ENCODE peak calls at places on chromosomes 4 and X, in nine cellular contexts. L is lower lobe of right lung; H is HL-60; P is CD4-positive, alpha-beta T cell; F is mammary epithelial cell; V is adrenal gland; Q is AG04450; E is tibial nerve; J is SK-N-SH. I is an unnamed sample. For H3K27me3, the result is how much of the 10 kb centered on the place peaks cover.

GRCh38 chrX:134026732-134027311 is 41.4 kb upstream of the GPC3 start:
- DNase-seq in L (no peak), H (peak), P (no peak), F (peak), V (peak), Q (no peak), E (peak), J (peak), I (peak)

GRCh38 chr4:112190684-112191083 is 40.9 kb upstream of the AP1AR start:
- DNase-seq in L (no peak), H (no peak), P (no peak), F (no peak), V (no peak), Q (no peak), E (no peak), J (no peak), I (no peak)

GRCh38 chr4:48653217-48654014 is 126.7 kb downstream of the FRYL start:
- DNase-seq in L (no peak), H (peak), P (no peak), F (no peak), V (peak), Q (peak), E (no peak), J (peak), I (peak)

GRCh38 chr4:186644737-186645261 is 78.9 kb downstream of the FAT1 start:
- DNase-seq in L (no peak), H (no peak), P (no peak), F (no peak), V (no peak), Q (no peak), E (no peak), J (no peak), I (no peak)

GRCh38 chr4:85862896-85863295 is 387.9 kb downstream of the ARHGAP24 start:
- DNase-seq in L (no peak), H (no peak), P (no peak), F (no peak), V (no peak), Q (no peak), E (no peak), J (no peak), I (no peak)

GRCh38 chr4:53497446-53498069 is 93.7 kb downstream of the LNX1 start:
- DNase-seq in L (no peak), H (no peak), P (no peak), F (no peak), V (peak), Q (no peak), E (peak), J (no peak), I (peak)

GRCh38 chr4:876780-877179 is 50.9 kb upstream of the CPLX1 start:
- DNase-seq in L (no peak), H (no peak), P (no peak), F (no peak), V (no peak), Q (no peak), E (no peak), J (peak), I (no peak)

GRCh38 chrX:39704590-39704989 is 393.2 kb downstream of the BCOR start:
- DNase-seq in L (no peak), H (no peak), P (no peak), F (no peak), V (no peak), Q (no peak), E (no peak), J (no peak), I (no peak)

GRCh38 chr4:71604785-71605184 is 179.1 kb downstream of the GC start:
- DNase-seq in L (no peak), H (no peak), P (no peak), F (no peak), V (no peak), Q (no peak), E (no peak), J (no peak), I (no peak)

GRCh38 chr4:173526034-173526482 is 4.0 kb downstream of the HAND2 start:
- DNase-seq in L (no peak), H (no peak), P (no peak), F (no peak), V (no peak), Q (no peak), E (no peak), J (peak), I (no peak)

GRCh38 chr4:73189274-73189810 is 69.3 kb downstream of the ANKRD17 start:
- DNase-seq in L (no peak), H (no peak), P (no peak), F (no peak), V (no peak), Q (no peak), E (no peak), J (no peak), I (no peak)

GRCh38 chr4:48798117-48798516 is 18.0 kb upstream of the FRYL start:
- DNase-seq in L (no peak), H (no peak), P (no peak), F (no peak), V (no peak), Q (no peak), E (no peak), J (no peak), I (no peak)

GRCh38 chr4:119728692-119729593 is 100.3 kb upstream of the PDE5A start:
- DNase-seq in L (no peak), H (no peak), P (no peak), F (peak), V (no peak), Q (no peak), E (no peak), J (no peak), I (no peak)

GRCh38 chrX:37686979-37687378 is 1.4 kb downstream of the XK start:
- DNase-seq in L (no peak), H (no peak), P (no peak), F (no peak), V (no peak), Q (no peak), E (no peak), J (no peak), I (no peak)

GRCh38 chrX:136627381-136627780 is 20.6 kb upstream of the CD40LG start:
- DNase-seq in L (no peak), H (no peak), P (no peak), F (no peak), V (no peak), Q (no peak), E (no peak), J (no peak), I (no peak)

GRCh38 chr4:77152421-77152820 is 4.6 kb upstream of the CCNG2 start:
- DNase-seq in L (no peak), H (no peak), P (no peak), F (peak), V (no peak), Q (no peak), E (no peak), J (no peak), I (no peak)

GRCh38 chr4:183504064-183504929 is 561 bp upstream of the ING2 start:
- DNase-seq in L (peak), H (peak), P (peak), F (peak), V (peak), Q (peak), E (peak), J (peak), I (peak)

GRCh38 chr4:74682567-74683359 is 111.6 kb downstream of the BTC start:
- DNase-seq in L (no peak), H (peak), P (no peak), F (peak), V (peak), Q (peak), E (no peak), J (no peak), I (peak)

GRCh38 chr4:132180020-132180427 is 969.1 kb upstream of the PCDH10 start:
- DNase-seq in L (no peak), H (no peak), P (no peak), F (peak), V (no peak), Q (peak), E (no peak), J (no peak), I (no peak)

GRCh38 chrX:17812763-17813162 is 48.3 kb downstream of the RAI2 start:
- DNase-seq in L (no peak), H (no peak), P (no peak), F (no peak), V (no peak), Q (no peak), E (no peak), J (peak), I (peak)

GRCh38 chr4:9781343-9782135 is at the start of gene DRD5:
- DNase-seq in L (no peak), H (no peak), P (no peak), F (no peak), V (no peak), Q (no peak), E (no peak), J (peak), I (no peak)

GRCh38 chr4:123672987-123673386 is 276.4 kb downstream of the SPRY1 start:
- DNase-seq in L (no peak), H (no peak), P (no peak), F (peak), V (no peak), Q (peak), E (no peak), J (no peak), I (no peak)

GRCh38 chrX:48694776-48695523 is 1.6 kb upstream of the SUV39H1 start:
- DNase-seq in L (no peak), H (no peak), P (no peak), F (no peak), V (no peak), Q (no peak), E (no peak), J (no peak), I (no peak)

GRCh38 chr4:179417357-179417756 is 1975.1 kb upstream of the AGA start:
- DNase-seq in L (no peak), H (no peak), P (no peak), F (no peak), V (no peak), Q (no peak), E (no peak), J (no peak), I (no peak)

GRCh38 chr4:153809307-153809706 is 20.4 kb upstream of the SFRP2 start:
- DNase-seq in L (no peak), H (no peak), P (no peak), F (no peak), V (no peak), Q (no peak), E (no peak), J (no peak), I (no peak)

DNA sequence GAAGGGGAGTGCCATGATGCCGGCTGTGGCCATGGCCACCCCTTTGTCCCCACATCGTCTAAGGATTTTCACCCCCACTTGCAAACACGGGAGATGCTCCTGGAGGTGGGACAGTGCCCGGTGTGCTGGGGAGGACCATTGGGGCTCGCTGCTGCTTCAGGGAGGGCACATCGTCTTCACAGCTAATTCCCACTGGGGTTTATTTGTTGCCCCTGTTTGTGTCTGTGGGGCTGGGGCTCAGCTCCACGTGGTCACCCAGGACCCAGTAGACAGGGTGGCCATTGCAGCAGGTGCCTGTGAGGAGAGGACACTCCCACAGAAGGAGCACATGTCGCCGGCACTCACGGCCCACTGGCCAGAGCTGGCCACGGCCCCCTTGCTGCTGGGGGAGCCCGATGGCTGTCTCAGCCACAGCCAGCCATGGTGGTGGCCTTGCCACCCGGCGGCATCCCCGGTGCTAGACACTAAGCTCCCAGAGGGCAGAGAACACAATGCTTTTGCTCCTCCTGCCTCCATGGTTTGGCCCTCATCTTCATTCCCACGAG is 27.8 kb upstream of the GRPEL1 start:
- DNase-seq in L (no peak), H (no peak), P (no peak), F (no peak), V (no peak), Q (no peak), E (no peak), J (no peak), I (no peak)
- H3K27me3 ChIP-seq in L (under half), H (under half), P (under half), F (under half), V (under half), Q (under half), E (under half), J (under half), I (under half)

DNA sequence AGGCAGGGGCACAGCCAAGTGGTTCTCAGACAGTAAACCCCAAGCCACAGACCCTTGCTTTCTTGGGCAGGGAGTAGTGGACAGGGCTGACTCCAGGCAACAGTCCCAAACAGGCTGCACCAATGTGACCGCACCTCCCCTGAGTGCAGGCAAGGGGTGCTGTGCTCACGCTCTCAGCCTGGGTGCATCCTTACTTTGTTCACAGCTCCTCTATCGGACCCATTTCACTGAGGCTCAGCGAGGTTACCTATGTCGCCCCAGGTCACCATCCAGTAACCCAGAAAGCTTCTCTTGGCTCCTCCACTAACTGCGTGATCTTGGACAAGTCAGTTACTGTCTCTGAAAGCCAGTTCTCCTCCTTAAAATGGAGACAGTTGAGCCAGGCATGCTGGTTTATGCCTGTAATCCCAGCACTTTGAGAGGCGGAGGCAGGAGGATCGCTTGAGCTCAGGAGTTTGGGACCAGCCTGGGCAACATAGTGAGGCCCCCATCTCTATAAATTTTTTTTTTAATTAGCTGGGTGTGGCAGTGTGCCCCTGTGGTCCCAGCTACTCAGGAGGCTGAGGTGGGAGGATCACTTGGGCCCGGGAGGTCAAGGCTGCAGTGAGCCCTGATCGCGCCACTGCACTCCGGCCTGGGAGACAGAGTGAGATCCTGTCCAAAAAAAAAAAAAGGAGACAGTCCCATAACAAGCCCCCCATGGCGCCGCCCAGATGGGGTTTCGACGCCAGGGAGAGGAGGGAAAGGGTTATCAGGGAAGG is 823 bp upstream of the MAN2B2 start:
- DNase-seq in L (no peak), H (peak), P (no peak), F (no peak), V (no peak), Q (no peak), E (no peak), J (no peak), I (no peak)
- H3K27ac ChIP-seq in L (peak), H (no peak), P (peak), F (no peak), V (no peak), Q (no peak), E (peak), J (no peak), I (no peak)

DNA sequence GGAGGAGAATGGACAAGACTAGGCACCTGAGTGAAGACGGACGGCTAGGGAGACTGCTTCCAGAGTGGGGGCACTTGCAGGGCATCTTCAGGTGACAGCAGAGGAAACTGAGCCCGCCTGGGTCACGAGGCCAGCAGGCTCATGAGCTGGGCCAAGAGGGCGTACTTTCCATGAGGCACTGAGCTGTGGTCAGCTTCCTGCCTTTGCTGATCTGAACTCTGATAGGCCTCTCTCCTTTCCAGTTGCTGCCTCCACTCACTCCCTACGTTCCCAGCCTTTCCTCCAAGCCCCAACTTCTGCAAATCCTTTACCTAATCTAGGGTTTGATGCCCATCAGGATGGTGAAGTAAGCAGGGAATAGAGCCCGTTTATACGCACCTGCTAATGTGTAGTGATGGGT is 1.4 kb upstream of the L1CAM start:
- DNase-seq in L (no peak), H (no peak), P (no peak), F (no peak), V (no peak), Q (no peak), E (no peak), J (no peak), I (no peak)
- H3K27me3 ChIP-seq in L (under half), H (under half), P (under half), F (under half), V (half or more), Q (under half), E (half or more), J (under half), I (under half)

DNA sequence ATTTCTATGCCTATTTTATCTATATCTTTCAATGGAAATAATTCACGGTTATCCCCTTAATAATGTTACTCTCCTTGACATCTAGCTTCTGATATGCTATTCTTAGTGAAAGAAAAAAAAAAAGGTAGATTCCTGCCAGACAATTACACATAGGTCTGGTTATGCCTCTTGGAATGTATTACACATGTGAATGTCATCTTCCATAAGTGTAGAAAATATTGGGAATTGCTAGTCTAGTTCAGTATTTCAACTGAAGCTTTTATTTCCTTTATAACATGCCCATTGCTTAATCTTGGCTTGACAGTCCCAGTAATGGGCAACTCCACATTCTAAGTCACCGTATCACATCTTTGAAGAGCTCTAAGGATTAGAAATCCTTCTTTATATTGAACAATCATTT is 25.4 kb upstream of the PPP1R2C start:
- DNase-seq in L (no peak), H (no peak), P (no peak), F (peak), V (no peak), Q (no peak), E (no peak), J (no peak), I (no peak)
- H3K27ac ChIP-seq in L (no peak), H (no peak), P (no peak), F (no peak), V (no peak), Q (no peak), E (no peak), J (no peak), I (no peak)

GRCh38 chr4:93825551-93826216 is 2.9 kb upstream of the ATOH1 start:
- DNase-seq in L (no peak), H (no peak), P (no peak), F (peak), V (no peak), Q (no peak), E (no peak), J (no peak), I (no peak)
- H3K27me3 ChIP-seq in L (under half), H (under half), P (half or more), F (under half), V (under half), Q (under half), E (half or more), J (under half), I (under half)

GRCh38 chr4:87524456-87524855 is 4.7 kb downstream of the SPARCL1 start:
- DNase-seq in L (no peak), H (no peak), P (no peak), F (no peak), V (no peak), Q (no peak), E (no peak), J (no peak), I (no peak)

GRCh38 chr4:87529187-87529586 is at the start of gene SPARCL1:
- DNase-seq in L (no peak), H (no peak), P (no peak), F (no peak), V (no peak), Q (no peak), E (no peak), J (no peak), I (peak)

GRCh38 chr4:87523307-87523706 is 5.9 kb downstream of the SPARCL1 start:
- DNase-seq in L (no peak), H (no peak), P (no peak), F (no peak), V (no peak), Q (no peak), E (no peak), J (no peak), I (no peak)

GRCh38 chr4:87527446-87528240 is 1.5 kb downstream of the SPARCL1 start:
- DNase-seq in L (no peak), H (no peak), P (no peak), F (no peak), V (peak), Q (no peak), E (no peak), J (no peak), I (peak)

DNA sequence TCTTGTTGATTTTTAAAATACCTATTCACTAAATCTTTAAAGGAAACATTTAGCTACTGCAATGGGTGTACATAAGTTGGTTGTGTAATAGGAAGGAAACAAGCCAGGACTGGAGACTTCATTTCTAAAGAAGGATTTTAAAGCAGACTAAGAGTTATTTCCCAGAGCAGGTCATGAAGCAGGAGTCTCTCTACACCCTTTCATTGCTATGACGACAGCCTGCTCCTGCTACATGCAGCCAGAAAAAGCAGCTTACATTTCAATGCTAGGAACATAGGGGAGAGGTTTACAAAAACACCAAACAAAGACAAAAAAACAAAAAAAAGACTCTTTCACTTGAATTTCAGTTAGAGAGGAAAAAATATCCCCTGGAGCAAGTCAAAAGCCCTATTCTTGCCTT is 3.5 kb downstream of the SPARCL1 start:
- DNase-seq in L (no peak), H (no peak), P (no peak), F (peak), V (no peak), Q (no peak), E (no peak), J (no peak), I (no peak)
- H3K27ac ChIP-seq in L (peak), H (no peak), P (no peak), F (no peak), V (no peak), Q (no peak), E (peak), J (no peak), I (peak)

GRCh38 chr4:37467223-37467622 is 219.0 kb downstream of the RELL1 start:
- DNase-seq in L (no peak), H (no peak), P (no peak), F (no peak), V (no peak), Q (no peak), E (no peak), J (no peak), I (no peak)

GRCh38 chr4:37463457-37463856 is 218.9 kb downstream of the NWD2 start:
- DNase-seq in L (no peak), H (no peak), P (no peak), F (no peak), V (no peak), Q (no peak), E (no peak), J (no peak), I (no peak)

GRCh38 chr4:37464373-37464772 is 219.8 kb downstream of the NWD2 start:
- DNase-seq in L (no peak), H (no peak), P (no peak), F (no peak), V (no peak), Q (no peak), E (no peak), J (no peak), I (no peak)

GRCh38 chr4:37463033-37463432 is 218.5 kb downstream of the NWD2 start:
- DNase-seq in L (no peak), H (no peak), P (no peak), F (no peak), V (no peak), Q (no peak), E (no peak), J (no peak), I (no peak)

DNA sequence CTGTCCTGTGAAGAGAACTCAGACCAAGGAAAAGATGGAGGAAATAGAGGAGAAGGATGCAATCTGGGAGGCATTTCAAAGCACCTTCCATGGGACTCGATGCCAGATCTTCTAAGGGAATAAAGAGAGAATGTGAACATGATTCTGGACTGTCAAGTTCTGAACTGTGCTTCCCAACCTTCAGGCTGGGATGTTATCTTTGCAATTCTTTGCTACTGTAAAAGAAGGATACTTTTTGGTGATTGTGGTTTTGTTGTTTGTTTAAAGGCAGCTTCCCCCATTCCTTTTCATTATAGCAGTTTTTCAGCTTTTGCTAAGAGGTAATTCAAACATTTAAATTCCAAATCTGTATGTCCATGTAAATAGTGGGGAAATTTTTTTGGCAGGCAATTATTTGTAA is 217.3 kb downstream of the NWD2 start:
- DNase-seq in L (no peak), H (no peak), P (no peak), F (no peak), V (no peak), Q (no peak), E (no peak), J (no peak), I (no peak)
- H3K27me3 ChIP-seq in L (under half), H (under half), P (under half), F (under half), V (under half), Q (under half), E (under half), J (under half), I (under half)